ENCODE peak calls at places on chromosomes 5 and 9, in four cellular contexts. One of them, this sample, is unnamed. For H3K36me3 and H3K4me1, the result is how much of the 10 kb centered on the place peaks cover.

GRCh38 chr9:99826579-99826978 is 4.9 kb downstream of the NR4A3 start:
- DNase-seq in CD8-positive, alpha-beta memory T cell: no peak
- DNase-seq in tibial nerve: no peak
- DNase-seq in mesendoderm: no peak
- DNase-seq in this sample: no peak

GRCh38 chr9:125747053-125747764 is at the start of gene PBX3:
- DNase-seq in mesendoderm: peak
- DNase-seq in CD8-positive, alpha-beta memory T cell: peak
- DNase-seq in tibial nerve: peak
- DNase-seq in this sample: peak

GRCh38 chr5:63125862-63126261 is 547.2 kb downstream of the LRRC70 start:
- DNase-seq in mesendoderm: peak
- DNase-seq in CD8-positive, alpha-beta memory T cell: no peak
- DNase-seq in tibial nerve: no peak
- DNase-seq in this sample: no peak

GRCh38 chr5:172502969-172503368 is 48.6 kb upstream of the SH3PXD2B start:
- DNase-seq in CD8-positive, alpha-beta memory T cell: no peak
- DNase-seq in tibial nerve: no peak
- DNase-seq in mesendoderm: peak
- DNase-seq in this sample: peak

GRCh38 chr5:170503970-170504525 is at the start of gene KCNIP1:
- DNase-seq in CD8-positive, alpha-beta memory T cell: no peak
- DNase-seq in tibial nerve: no peak
- DNase-seq in mesendoderm: peak
- DNase-seq in this sample: no peak

GRCh38 chr9:4066120-4066519 is 233.7 kb downstream of the GLIS3 start:
- DNase-seq in CD8-positive, alpha-beta memory T cell: no peak
- DNase-seq in tibial nerve: no peak
- DNase-seq in mesendoderm: peak
- DNase-seq in this sample: no peak

GRCh38 chr9:5392285-5392684 is 45.4 kb downstream of the PLGRKT start:
- DNase-seq in mesendoderm: peak
- DNase-seq in tibial nerve: no peak
- DNase-seq in CD8-positive, alpha-beta memory T cell: no peak
- DNase-seq in this sample: no peak

GRCh38 chr9:131714161-131714646 is 25.7 kb downstream of the RAPGEF1 start:
- DNase-seq in tibial nerve: no peak
- DNase-seq in CD8-positive, alpha-beta memory T cell: no peak
- DNase-seq in mesendoderm: no peak
- DNase-seq in this sample: peak

GRCh38 chr9:32502459-32502858 is 23.5 kb downstream of the RIGI start:
- DNase-seq in tibial nerve: no peak
- DNase-seq in CD8-positive, alpha-beta memory T cell: no peak
- DNase-seq in mesendoderm: peak
- DNase-seq in this sample: no peak

GRCh38 chr9:85004818-85005413 is 335.4 kb downstream of the NTRK2 start:
- DNase-seq in CD8-positive, alpha-beta memory T cell: no peak
- DNase-seq in tibial nerve: no peak
- DNase-seq in mesendoderm: peak
- DNase-seq in this sample: no peak

GRCh38 chr9:35226685-35227084 is 64.9 kb downstream of the UNC13B start:
- DNase-seq in CD8-positive, alpha-beta memory T cell: no peak
- DNase-seq in mesendoderm: no peak
- DNase-seq in tibial nerve: no peak
- DNase-seq in this sample: no peak

GRCh38 chr5:131265318-131265803 is 1.5 kb downstream of the CDC42SE2 start:
- DNase-seq in tibial nerve: no peak
- DNase-seq in mesendoderm: peak
- DNase-seq in CD8-positive, alpha-beta memory T cell: no peak
- DNase-seq in this sample: no peak

GRCh38 chr9:137953683-137954438 is 76.3 kb downstream of the CACNA1B start:
- DNase-seq in CD8-positive, alpha-beta memory T cell: no peak
- DNase-seq in tibial nerve: no peak
- DNase-seq in mesendoderm: no peak
- DNase-seq in this sample: no peak

GRCh38 chr9:20903214-20903613 is 128.2 kb downstream of the HACD4 start:
- DNase-seq in mesendoderm: peak
- DNase-seq in tibial nerve: no peak
- DNase-seq in CD8-positive, alpha-beta memory T cell: no peak
- DNase-seq in this sample: no peak

GRCh38 chr9:99184427-99185327 is 37.1 kb downstream of the ALG2 start:
- DNase-seq in mesendoderm: peak
- DNase-seq in CD8-positive, alpha-beta memory T cell: peak
- DNase-seq in tibial nerve: peak
- DNase-seq in this sample: peak

GRCh38 chr9:17528859-17529258 is 50.0 kb upstream of the SH3GL2 start:
- DNase-seq in CD8-positive, alpha-beta memory T cell: no peak
- DNase-seq in mesendoderm: no peak
- DNase-seq in tibial nerve: no peak
- DNase-seq in this sample: no peak

GRCh38 chr5:113056988-113057387 is 80.4 kb downstream of the DCP2 start:
- DNase-seq in CD8-positive, alpha-beta memory T cell: no peak
- DNase-seq in tibial nerve: no peak
- DNase-seq in mesendoderm: no peak
- DNase-seq in this sample: no peak

GRCh38 chr9:134834957-134835419 is 45.6 kb upstream of the FCN2 start:
- DNase-seq in mesendoderm: no peak
- DNase-seq in tibial nerve: no peak
- DNase-seq in CD8-positive, alpha-beta memory T cell: no peak
- DNase-seq in this sample: no peak

GRCh38 chr5:61055434-61056006 is 106.7 kb downstream of the SMIM15 start:
- DNase-seq in tibial nerve: no peak
- DNase-seq in CD8-positive, alpha-beta memory T cell: no peak
- DNase-seq in mesendoderm: peak
- DNase-seq in this sample: no peak

GRCh38 chr5:57538341-57538955 is 55.8 kb upstream of the ACTBL2 start:
- DNase-seq in tibial nerve: no peak
- DNase-seq in mesendoderm: no peak
- DNase-seq in CD8-positive, alpha-beta memory T cell: no peak
- DNase-seq in this sample: no peak

GRCh38 chr9:31790720-31791119 is 593.7 kb upstream of the ACO1 start:
- DNase-seq in mesendoderm: no peak
- DNase-seq in tibial nerve: no peak
- DNase-seq in CD8-positive, alpha-beta memory T cell: no peak
- DNase-seq in this sample: no peak

GRCh38 chr9:13569706-13570423 is 290.4 kb upstream of the MPDZ start:
- DNase-seq in tibial nerve: no peak
- DNase-seq in CD8-positive, alpha-beta memory T cell: no peak
- DNase-seq in mesendoderm: no peak
- DNase-seq in this sample: no peak

GRCh38 chr5:152527358-152528048 is 122.4 kb upstream of the NMUR2 start:
- DNase-seq in mesendoderm: no peak
- DNase-seq in CD8-positive, alpha-beta memory T cell: no peak
- DNase-seq in tibial nerve: no peak
- DNase-seq in this sample: no peak
- H3K36me3 ChIP-seq in mesendoderm: under half
- H3K36me3 ChIP-seq in CD8-positive, alpha-beta memory T cell: under half
- H3K36me3 ChIP-seq in tibial nerve: under half
- H3K36me3 ChIP-seq in this sample: under half

GRCh38 chr9:37037744-37038640 is 3.9 kb upstream of the PAX5 start:
- DNase-seq in mesendoderm: peak
- DNase-seq in CD8-positive, alpha-beta memory T cell: no peak
- DNase-seq in tibial nerve: no peak
- DNase-seq in this sample: no peak
- H3K4me1 ChIP-seq in mesendoderm: under half
- H3K4me1 ChIP-seq in CD8-positive, alpha-beta memory T cell: under half
- H3K4me1 ChIP-seq in tibial nerve: under half
- H3K4me1 ChIP-seq in this sample: under half

DNA sequence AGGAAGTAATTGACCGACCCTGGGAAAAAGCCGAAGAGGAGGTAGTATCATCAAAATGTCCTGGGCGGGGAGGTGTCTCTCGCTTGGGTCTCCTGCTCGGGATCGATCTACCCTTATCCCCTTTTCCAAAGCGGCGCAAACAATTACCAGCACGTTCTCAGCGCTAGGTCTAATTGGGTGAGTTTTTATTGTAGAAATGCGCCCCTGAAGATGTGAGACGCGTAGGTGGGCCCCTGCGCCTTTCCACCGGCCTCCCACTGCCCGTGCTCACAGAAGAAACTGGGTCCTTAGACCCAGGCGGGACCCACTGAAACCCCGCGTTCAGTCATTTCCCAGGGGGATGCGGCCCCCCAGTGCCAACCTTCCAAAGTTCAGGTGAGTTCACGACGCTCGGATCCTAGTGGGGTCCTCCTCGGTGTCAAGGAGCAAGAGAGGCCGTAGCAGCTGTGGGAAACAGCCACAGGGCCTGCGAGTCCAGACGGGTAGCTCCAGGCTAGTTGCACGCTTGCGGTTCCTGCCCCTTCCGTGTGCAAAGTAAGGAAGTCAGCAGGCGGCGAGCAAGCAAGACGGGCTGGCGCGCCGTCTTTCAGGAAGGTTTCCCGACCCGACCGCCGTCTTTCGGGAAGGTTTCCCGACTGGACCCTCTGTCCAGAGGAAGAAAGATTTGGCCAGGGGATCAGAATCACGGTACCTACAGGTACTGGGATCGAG is 1.5 kb downstream of the SMIM32 start:
- DNase-seq in mesendoderm: peak
- DNase-seq in tibial nerve: no peak
- DNase-seq in CD8-positive, alpha-beta memory T cell: no peak
- DNase-seq in this sample: no peak
- H3K36me3 ChIP-seq in mesendoderm: under half
- H3K36me3 ChIP-seq in tibial nerve: under half
- H3K36me3 ChIP-seq in CD8-positive, alpha-beta memory T cell: under half
- H3K36me3 ChIP-seq in this sample: under half

GRCh38 chr9:90795879-90796317 is 5.7 kb upstream of the SYK start:
- DNase-seq in CD8-positive, alpha-beta memory T cell: no peak
- DNase-seq in mesendoderm: no peak
- DNase-seq in tibial nerve: no peak
- DNase-seq in this sample: no peak

GRCh38 chr9:90799271-90799860 is 2.3 kb upstream of the SYK start:
- DNase-seq in tibial nerve: no peak
- DNase-seq in CD8-positive, alpha-beta memory T cell: no peak
- DNase-seq in mesendoderm: no peak
- DNase-seq in this sample: no peak

GRCh38 chr9:90789862-90790261 is 11.8 kb upstream of the SYK start:
- DNase-seq in CD8-positive, alpha-beta memory T cell: no peak
- DNase-seq in tibial nerve: no peak
- DNase-seq in mesendoderm: no peak
- DNase-seq in this sample: no peak

GRCh38 chr9:90793729-90794128 is 7.9 kb upstream of the SYK start:
- DNase-seq in mesendoderm: no peak
- DNase-seq in CD8-positive, alpha-beta memory T cell: no peak
- DNase-seq in tibial nerve: no peak
- DNase-seq in this sample: no peak

DNA sequence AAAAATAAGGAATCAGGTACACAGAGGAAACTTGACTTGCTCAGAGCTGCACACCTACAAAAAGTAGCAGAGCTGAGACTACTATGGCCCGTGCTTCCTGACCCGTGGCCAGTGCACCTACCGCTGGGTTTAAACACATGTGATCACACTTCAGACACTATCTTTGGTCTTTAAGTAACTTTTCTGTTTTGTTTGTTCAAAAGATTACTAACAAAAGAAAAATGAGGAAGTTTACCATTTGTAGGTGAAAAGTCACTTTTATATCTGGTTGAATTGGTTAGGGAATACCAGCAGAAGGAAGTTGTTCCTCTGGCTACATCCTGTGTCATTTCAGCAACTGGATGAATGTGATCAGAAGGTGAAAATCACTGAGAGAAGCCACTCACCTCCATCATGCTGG is 6.5 kb upstream of the SYK start:
- DNase-seq in tibial nerve: no peak
- DNase-seq in CD8-positive, alpha-beta memory T cell: no peak
- DNase-seq in mesendoderm: no peak
- DNase-seq in this sample: no peak
- H3K4me1 ChIP-seq in tibial nerve: under half
- H3K4me1 ChIP-seq in CD8-positive, alpha-beta memory T cell: under half
- H3K4me1 ChIP-seq in mesendoderm: under half
- H3K4me1 ChIP-seq in this sample: under half

GRCh38 chr5:14491015-14491414 is 90.6 kb upstream of the OTULINL start:
- DNase-seq in tibial nerve: no peak
- DNase-seq in CD8-positive, alpha-beta memory T cell: no peak
- DNase-seq in mesendoderm: no peak
- DNase-seq in this sample: no peak
- H3K36me3 ChIP-seq in tibial nerve: half or more
- H3K36me3 ChIP-seq in CD8-positive, alpha-beta memory T cell: under half
- H3K36me3 ChIP-seq in mesendoderm: under half
- H3K36me3 ChIP-seq in this sample: under half

GRCh38 chr5:32069396-32069795 is 104.7 kb downstream of the GOLPH3 start:
- DNase-seq in CD8-positive, alpha-beta memory T cell: no peak
- DNase-seq in mesendoderm: no peak
- DNase-seq in tibial nerve: no peak
- DNase-seq in this sample: no peak

GRCh38 chr5:32071351-32071944 is 102.7 kb downstream of the GOLPH3 start:
- DNase-seq in mesendoderm: no peak
- DNase-seq in CD8-positive, alpha-beta memory T cell: no peak
- DNase-seq in tibial nerve: no peak
- DNase-seq in this sample: peak

GRCh38 chr5:32068561-32068960 is 105.6 kb downstream of the GOLPH3 start:
- DNase-seq in tibial nerve: no peak
- DNase-seq in CD8-positive, alpha-beta memory T cell: no peak
- DNase-seq in mesendoderm: no peak
- DNase-seq in this sample: no peak

GRCh38 chr5:32066448-32066847 is 107.7 kb downstream of the GOLPH3 start:
- DNase-seq in CD8-positive, alpha-beta memory T cell: no peak
- DNase-seq in tibial nerve: no peak
- DNase-seq in mesendoderm: no peak
- DNase-seq in this sample: peak

GRCh38 chr5:32067774-32068173 is 106.3 kb downstream of the GOLPH3 start:
- DNase-seq in tibial nerve: no peak
- DNase-seq in mesendoderm: no peak
- DNase-seq in CD8-positive, alpha-beta memory T cell: no peak
- DNase-seq in this sample: no peak
- H3K4me1 ChIP-seq in tibial nerve: under half
- H3K4me1 ChIP-seq in mesendoderm: under half
- H3K4me1 ChIP-seq in CD8-positive, alpha-beta memory T cell: under half
- H3K4me1 ChIP-seq in this sample: under half

GRCh38 chr5:173953528-173954090 is 35.4 kb upstream of the C5orf47 start:
- DNase-seq in tibial nerve: no peak
- DNase-seq in CD8-positive, alpha-beta memory T cell: no peak
- DNase-seq in mesendoderm: no peak
- DNase-seq in this sample: no peak
- H3K36me3 ChIP-seq in tibial nerve: half or more
- H3K36me3 ChIP-seq in CD8-positive, alpha-beta memory T cell: under half
- H3K36me3 ChIP-seq in mesendoderm: under half
- H3K36me3 ChIP-seq in this sample: under half

This sample was measured in uterus.